ENCODE peak calls at places on chromosome 10, in nine cellular contexts. P, J, U, F, A, T, E, K and Z are unnamed samples.

GRCh38 chr10:43453266-43453831 is 16.4 kb downstream of the ZNF487 start:
- DNase-seq in F (no peak), A (no peak), T (no peak), U (no peak), K (no peak), E (no peak), J (no peak), P (no peak), Z (no peak)

GRCh38 chr10:44261710-44262455 is 123.0 kb downstream of the CXCL12 start:
- DNase-seq in J (peak; percentile 13), T (no peak), U (no peak), K (no peak), P (no peak), E (no peak), F (no peak), A (no peak), Z (no peak)

GRCh38 chr10:70715853-70716795 is 43.8 kb downstream of the ADAMTS14 start:
- DNase-seq in A (peak; percentile 23), K (peak; percentile 62), T (no peak), F (no peak), E (peak; percentile 80), P (no peak), J (peak; percentile 8), U (no peak), Z (peak; percentile 17)

GRCh38 chr10:125008689-125009579 is 67.0 kb downstream of the ZRANB1 start:
- DNase-seq in T (no peak), U (no peak), K (no peak), J (no peak), E (no peak), F (no peak), A (no peak), P (peak; percentile 53), Z (no peak)

GRCh38 chr10:93032105-93032808 is 28.3 kb upstream of the CYP26C1 start:
- DNase-seq in P (no peak), U (peak; percentile 57), E (no peak), A (no peak), K (no peak), T (peak; percentile 28), J (no peak), F (no peak), Z (no peak)

GRCh38 chr10:52146766-52147165 is 167.3 kb upstream of the DKK1 start:
- DNase-seq in E (no peak), P (no peak), F (no peak), J (peak; percentile 11), K (no peak), T (no peak), A (no peak), U (no peak), Z (no peak)

GRCh38 chr10:132202070-132202970 is 15.6 kb downstream of the DPYSL4 start:
- DNase-seq in T (no peak), E (peak; percentile 12), A (no peak), J (no peak), U (no peak), F (no peak), P (peak; percentile 47), K (no peak), Z (no peak)

GRCh38 chr10:122056431-122057094 is 67.6 kb downstream of the TACC2 start:
- DNase-seq in E (no peak), P (no peak), T (no peak), A (no peak), F (no peak), U (no peak), J (no peak), K (no peak), Z (no peak)

GRCh38 chr10:48364659-48365405 is 58.4 kb downstream of the MAPK8 start:
- DNase-seq in P (no peak), U (peak; percentile 21), J (peak; percentile 8), K (no peak), A (no peak), F (no peak), E (no peak), T (no peak), Z (peak; percentile 39)

GRCh38 chr10:93027508-93027907 is 33.1 kb upstream of the CYP26C1 start:
- DNase-seq in J (no peak), U (no peak), K (no peak), F (no peak), P (no peak), T (no peak), E (no peak), A (no peak), Z (no peak)

GRCh38 chr10:129777687-129778086 is 186.4 kb downstream of the EBF3 start:
- DNase-seq in F (no peak), J (no peak), P (peak; percentile 34), E (no peak), A (no peak), T (no peak), U (no peak), K (no peak), Z (no peak)

GRCh38 chr10:98030093-98030821 is at the start of gene CRTAC1:
- DNase-seq in P (peak; percentile 86), U (peak; percentile 80), F (no peak), T (peak; percentile 95), A (peak; percentile 26), K (peak; percentile 5), E (peak; percentile 82), J (no peak), Z (peak; percentile 82)

GRCh38 chr10:69574571-69574978 is 1.4 kb upstream of the NEUROG3 start:
- DNase-seq in A (no peak), P (no peak), U (no peak), K (no peak), F (no peak), J (no peak), T (no peak), E (peak; percentile 41), Z (no peak)

GRCh38 chr10:121710207-121710606 is 112.0 kb upstream of the FGFR2 start:
- DNase-seq in K (no peak), U (peak; percentile 93), F (no peak), T (no peak), J (no peak), A (no peak), P (no peak), E (peak; percentile 59), Z (no peak)

GRCh38 chr10:73344267-73344666 is 14.4 kb downstream of the CFAP70 start:
- DNase-seq in J (no peak), P (no peak), F (no peak), U (no peak), E (no peak), K (no peak), T (no peak), A (no peak), Z (no peak)

GRCh38 chr10:121610798-121611325 is 12.6 kb upstream of the FGFR2 start:
- DNase-seq in P (no peak), K (no peak), E (no peak), T (no peak), A (no peak), U (no peak), F (no peak), J (no peak), Z (no peak)